ENCODE peak calls at places on chromosome 3, in seven cellular contexts. S is stomach, Y is fibroblast of mammary gland, Z is nephron progenitor cell, N is GM20000, V is Calu3, P is heart left ventricle. Q is an unnamed sample.

GRCh38 chr3:32076566-32076965 is 29.9 kb upstream of the GPD1L start:
- DNase-seq in P (no peak), Z (no peak), S (no peak), N (no peak), Y (peak; percentile 90), V (no peak), Q (no peak)

GRCh38 chr3:184737641-184738518 is 26.0 kb upstream of the MAGEF1 start:
- DNase-seq in S (peak; percentile 47), Y (peak; percentile 53), N (no peak), Z (no peak), V (peak; percentile 47), P (peak; percentile 12), Q (no peak)

GRCh38 chr3:127454051-127454450 is 136.5 kb downstream of the TPRA1 start:
- DNase-seq in P (peak; percentile 5), N (no peak), S (peak; percentile 13), V (no peak), Z (no peak), Y (no peak), Q (peak; percentile 12)

GRCh38 chr3:127441764-127442163 is 148.8 kb downstream of the TPRA1 start:
- DNase-seq in V (no peak), P (peak; percentile 3), N (no peak), S (peak; percentile 11), Y (no peak), Z (no peak), Q (peak; percentile 7)

GRCh38 chr3:33372218-33373081 is 67.8 kb downstream of the UBP1 start:
- DNase-seq in N (peak; percentile 50), S (peak; percentile 45), P (no peak), Y (peak; percentile 75), Z (peak; percentile 50), V (peak; percentile 35), Q (peak; percentile 44)

GRCh38 chr3:61532739-61533500 is 28.5 kb upstream of the PTPRG start:
- DNase-seq in V (no peak), P (no peak), Y (no peak), N (no peak), S (no peak), Z (no peak), Q (no peak)

GRCh38 chr3:27607370-27607769 is 114.8 kb downstream of the EOMES start:
- DNase-seq in N (no peak), Z (no peak), S (no peak), P (no peak), Y (peak; percentile 58), V (peak; percentile 58), Q (no peak)

GRCh38 chr3:44476181-44476599 is 1.3 kb downstream of the ZNF445 start:
- DNase-seq in P (no peak), Y (peak; percentile 39), V (no peak), N (peak; percentile 25), S (no peak), Z (no peak), Q (no peak)

GRCh38 chr3:121895121-121895520 is 920 bp downstream of the SLC15A2 start:
- DNase-seq in S (no peak), Z (no peak), N (no peak), P (no peak), V (no peak), Y (no peak), Q (no peak)

GRCh38 chr3:110743202-110743601 is 328.4 kb upstream of the NECTIN3 start:
- DNase-seq in S (no peak), P (no peak), Y (no peak), Z (no peak), N (no peak), V (peak; percentile 30), Q (no peak)

GRCh38 chr3:41846850-41847249 is 115.1 kb downstream of the ULK4 start:
- DNase-seq in Y (no peak), Z (no peak), N (no peak), V (no peak), S (no peak), P (no peak), Q (no peak)

GRCh38 chr3:12967751-12968209 is 105.4 kb downstream of the IQSEC1 start:
- DNase-seq in S (peak; percentile 92), V (peak; percentile 86), Z (peak; percentile 93), P (peak; percentile 93), Y (peak; percentile 79), N (peak; percentile 100), Q (peak; percentile 86)

GRCh38 chr3:58025824-58026579 is 17.8 kb downstream of the FLNB start:
- DNase-seq in S (peak; percentile 71), P (no peak), N (no peak), V (no peak), Y (no peak), Z (no peak), Q (no peak)

GRCh38 chr3:188581791-188582190 is 427.8 kb downstream of the LPP start:
- DNase-seq in S (no peak), Z (no peak), P (no peak), N (no peak), Y (no peak), V (no peak), Q (no peak)

GRCh38 chr3:14914777-14915113 is 32.6 kb upstream of the NR2C2 start:
- DNase-seq in N (no peak), S (peak; percentile 16), Z (no peak), P (no peak), V (no peak), Y (no peak), Q (no peak)

GRCh38 chr3:14913071-14913925 is 34.1 kb upstream of the NR2C2 start:
- DNase-seq in N (no peak), P (no peak), Y (no peak), S (peak; percentile 20), V (no peak), Z (no peak), Q (no peak)

GRCh38 chr3:14918356-14918860 is 29.0 kb upstream of the NR2C2 start:
- DNase-seq in N (no peak), V (no peak), P (no peak), Y (no peak), S (no peak), Z (no peak), Q (no peak)

GRCh38 chr3:14913926-14914776 is 33.2 kb upstream of the NR2C2 start:
- DNase-seq in N (no peak), Z (peak; percentile 53), Y (no peak), V (no peak), P (no peak), S (peak; percentile 11), Q (no peak)

GRCh38 chr3:14915636-14916222 is 31.7 kb upstream of the NR2C2 start:
- DNase-seq in P (no peak), S (peak; percentile 1), V (peak; percentile 21), N (no peak), Y (no peak), Z (no peak), Q (no peak)
- TF ChIP-seq CTCF in P (no peak), S (no peak), V (no peak), N (no peak), Y (no peak), Z (no peak), Q (no peak)

GRCh38 chr3:69392415-69392814 is 6.5 kb upstream of the FRMD4B start:
- DNase-seq in Y (no peak), V (no peak), P (no peak), S (no peak), N (no peak), Z (no peak), Q (no peak)

GRCh38 chr3:69389520-69390248 is 3.8 kb upstream of the FRMD4B start:
- DNase-seq in N (no peak), V (no peak), S (no peak), P (no peak), Y (no peak), Z (no peak), Q (no peak)

GRCh38 chr3:69390771-69391170 is 4.9 kb upstream of the FRMD4B start:
- DNase-seq in Y (no peak), P (no peak), V (no peak), N (no peak), Z (no peak), S (no peak), Q (no peak)

GRCh38 chr3:69392850-69393249 is 7.0 kb upstream of the FRMD4B start:
- DNase-seq in Z (no peak), Y (no peak), S (no peak), V (no peak), P (no peak), N (no peak), Q (no peak)

DNA sequence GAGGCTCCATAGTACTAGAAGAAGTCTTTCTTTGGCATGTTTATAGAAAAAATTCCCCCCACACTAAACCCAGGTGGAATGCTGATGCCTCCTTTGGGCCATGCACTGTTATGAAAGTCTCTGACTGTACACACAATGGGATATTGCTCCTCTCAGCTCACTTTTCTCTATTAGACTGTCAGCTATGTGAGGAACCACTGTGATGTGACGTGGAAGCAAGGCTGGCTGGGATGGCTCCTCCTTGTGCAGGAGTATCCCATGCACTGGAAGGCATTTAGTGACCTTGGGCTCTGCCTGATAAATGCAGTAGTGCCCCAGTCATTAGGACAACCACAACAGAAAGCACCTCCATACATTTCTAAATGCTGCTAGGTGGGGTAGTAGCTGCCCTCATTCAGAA is 5.7 kb upstream of the FRMD4B start:
- DNase-seq in S (no peak), Z (no peak), Y (no peak), V (no peak), N (no peak), P (no peak), Q (no peak)
- TF ChIP-seq CTCF in S (no peak), Z (no peak), Y (no peak), V (no peak), N (no peak), P (no peak), Q (no peak)

GRCh38 chr3:141722076-141722475 is 16.0 kb upstream of the RNF7 start:
- DNase-seq in V (no peak), P (no peak), S (no peak), N (no peak), Y (no peak), Z (no peak), Q (no peak)

GRCh38 chr3:141728355-141728892 is 9.7 kb upstream of the RNF7 start:
- DNase-seq in S (no peak), N (no peak), V (no peak), P (no peak), Z (no peak), Y (peak; percentile 5), Q (no peak)

GRCh38 chr3:141729240-141729639 is 8.9 kb upstream of the RNF7 start:
- DNase-seq in V (no peak), Z (no peak), N (no peak), S (no peak), Y (no peak), P (no peak), Q (no peak)

GRCh38 chr3:141726483-141726882 is 11.6 kb upstream of the RNF7 start:
- DNase-seq in V (no peak), N (no peak), P (no peak), Z (no peak), Y (no peak), S (no peak), Q (no peak)
- TF ChIP-seq CTCF in V (no peak), N (no peak), P (no peak), Z (no peak), Y (no peak), S (no peak), Q (no peak)

DNA sequence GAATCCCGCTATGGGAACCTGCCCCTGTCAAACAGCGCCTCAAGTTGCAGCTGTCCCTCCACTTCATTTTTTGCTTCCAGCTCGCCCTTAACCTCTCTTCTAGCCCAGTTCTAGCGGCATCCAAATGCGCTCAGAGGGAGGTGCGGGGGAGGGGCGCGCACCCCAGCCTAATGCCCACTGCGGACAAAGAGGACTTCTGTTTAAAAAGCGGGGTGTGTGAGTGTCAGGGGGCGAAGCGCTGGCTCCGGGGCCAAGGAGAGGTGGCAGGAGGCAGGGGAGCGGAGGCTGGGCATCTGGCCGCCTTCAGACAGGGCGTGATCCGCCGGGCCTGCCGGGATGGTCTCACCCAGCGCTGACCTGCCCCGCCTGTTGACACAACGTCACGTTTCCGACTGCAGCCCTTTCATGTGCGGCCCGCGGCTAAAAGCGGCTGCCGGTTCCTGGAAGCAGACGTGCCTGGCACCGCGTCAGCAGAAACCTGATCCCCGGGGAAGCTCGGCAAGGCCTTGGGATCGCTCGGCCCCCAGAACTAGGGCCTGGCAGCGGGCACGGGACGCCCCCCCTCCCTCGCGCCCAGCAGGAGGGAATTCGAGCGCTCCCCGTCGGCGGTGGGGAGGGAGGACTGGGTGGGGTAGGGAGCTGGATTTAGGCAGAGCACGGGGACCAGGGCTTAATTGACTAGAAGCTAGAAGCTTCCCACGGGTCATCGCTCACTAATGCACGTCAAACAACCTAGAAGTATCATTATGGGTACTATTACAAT is 7.6 kb downstream of the BHLHE40 start:
- DNase-seq in V (peak; percentile 97), N (peak; percentile 73), S (peak; percentile 98), Z (peak; percentile 90), P (peak; percentile 97), Y (peak; percentile 97), Q (peak; percentile 81)
- TF ChIP-seq CTCF in V (no peak), N (no peak), S (no peak), Z (no peak), P (no peak), Y (no peak), Q (no peak)